ENCODE peak calls at places on chromosomes 13 and 19, in five cellular contexts. B is thoracic aorta, D is testis, S is caudate nucleus, J is IMR-90. W is an unnamed sample.
A peak's percentile ranks its signal among the peaks of the same experiment; 100 is the strongest.

GRCh38 chr13:31227063-31227462 is 27.3 kb downstream of the B3GLCT start:
- DNase-seq in J (peak; percentile 13), S (no peak), D (no peak), B (no peak), W (no peak)

GRCh38 chr19:3366104-3366760 is at the start of gene NFIC:
- DNase-seq in B (no peak), D (peak; percentile 81), J (peak; percentile 79), S (peak; percentile 58), W (peak; percentile 78)

GRCh38 chr19:50556236-50557008 is 11.8 kb downstream of the LRRC4B start:
- DNase-seq in J (peak; percentile 59), B (no peak), S (peak; percentile 63), D (peak; percentile 93), W (peak; percentile 88)

GRCh38 chr13:43397110-43397509 is 373.7 kb downstream of the DNAJC15 start:
- DNase-seq in D (no peak), S (no peak), B (no peak), J (peak; percentile 68), W (no peak)

GRCh38 chr19:22606212-22606553 is 27.9 kb upstream of the ZNF492 start:
- DNase-seq in J (no peak), B (no peak), D (no peak), S (no peak), W (no peak)

GRCh38 chr13:20721454-20722357 is 18.2 kb downstream of the IL17D start:
- DNase-seq in S (peak; percentile 62), D (peak; percentile 67), J (peak; percentile 79), B (no peak), W (peak; percentile 68)

GRCh38 chr19:54455786-54456422 is 6.9 kb downstream of the LENG8 start:
- DNase-seq in D (no peak), B (no peak), S (no peak), J (no peak), W (no peak)

GRCh38 chr19:39680593-39680992 is 23.7 kb upstream of the LGALS14 start:
- DNase-seq in J (no peak), B (no peak), S (no peak), D (no peak), W (no peak)

GRCh38 chr13:85896516-85897450 is 97.6 kb upstream of the SLITRK6 start:
- DNase-seq in S (no peak), D (no peak), B (no peak), J (peak; percentile 0), W (no peak)

GRCh38 chr19:53076984-53077383 is 26.2 kb downstream of the ZNF160 start:
- DNase-seq in J (peak; percentile 28), D (peak; percentile 78), B (no peak), S (peak; percentile 21), W (peak; percentile 78)

GRCh38 chr13:43085545-43085944 is 62.2 kb downstream of the DNAJC15 start:
- DNase-seq in D (no peak), S (no peak), J (peak; percentile 61), B (no peak), W (peak; percentile 27)

GRCh38 chr19:35004517-35005255 is 4.6 kb downstream of the GRAMD1A start:
- DNase-seq in J (no peak), B (no peak), S (no peak), D (no peak), W (no peak)

GRCh38 chr19:15488489-15489226 is 9.4 kb upstream of the PGLYRP2 start:
- DNase-seq in J (no peak), B (no peak), S (no peak), D (no peak), W (peak; percentile 11)

GRCh38 chr19:38953677-38954076 is 21.9 kb downstream of the FBXO17 start:
- DNase-seq in D (no peak), B (no peak), J (no peak), S (peak; percentile 18), W (no peak)

GRCh38 chr13:106772202-106772601 is 204.3 kb upstream of the ARGLU1 start:
- DNase-seq in J (no peak), B (no peak), S (no peak), D (no peak), W (no peak)

GRCh38 chr19:15367439-15367838 is 12.1 kb downstream of the AKAP8 start:
- DNase-seq in D (peak; percentile 61), S (no peak), B (no peak), J (no peak), W (no peak)

GRCh38 chr13:50125306-50125555 is 110.0 kb downstream of the KCNRG start:
- DNase-seq in B (no peak), D (no peak), S (no peak), J (no peak), W (no peak)

W was measured in cerebellar cortex.